ENCODE peak calls at places on chromosomes 12 and 14, in nine cellular contexts. G, A, L, F, W, P, E, Q and K are unnamed samples.

GRCh38 chr14:55706341-55706684 is 126.3 kb downstream of the KTN1 start:
- DNase-seq in G (no peak), A (no peak), L (no peak), F (no peak), W (no peak), P (no peak), E (no peak), Q (no peak), K (no peak)

GRCh38 chr14:68951800-68952540 is 27.1 kb downstream of the ACTN1 start:
- DNase-seq in G (no peak), A (no peak), L (no peak), F (no peak), W (no peak), P (no peak), E (no peak), Q (no peak), K (no peak)

GRCh38 chr12:100868487-100868886 is 73.9 kb downstream of the ANO4 start:
- DNase-seq in G (no peak), A (no peak), L (no peak), F (no peak), W (no peak), P (no peak), E (no peak), Q (no peak), K (no peak)

GRCh38 chr12:77229640-77230442 is 164.5 kb upstream of the E2F7 start:
- DNase-seq in G (no peak), A (no peak), L (no peak), F (no peak), W (no peak), P (no peak), E (no peak), Q (no peak), K (peak)

GRCh38 chr12:93247313-93248057 is 130.2 kb upstream of the NUDT4 start:
- DNase-seq in G (no peak), A (peak), L (no peak), F (no peak), W (no peak), P (no peak), E (no peak), Q (no peak), K (no peak)

GRCh38 chr14:74552623-74553022 is 59.1 kb downstream of the ISCA2 start:
- DNase-seq in G (peak), A (peak), L (peak), F (no peak), W (no peak), P (no peak), E (no peak), Q (no peak), K (no peak)

GRCh38 chr14:91315844-91316267 is 71.4 kb upstream of the GPR68 start:
- DNase-seq in G (no peak), A (no peak), L (no peak), F (no peak), W (no peak), P (no peak), E (peak), Q (no peak), K (no peak)

GRCh38 chr12:112985655-112986290 is 7.5 kb downstream of the OAS2 start:
- DNase-seq in G (no peak), A (no peak), L (no peak), F (no peak), W (no peak), P (no peak), E (no peak), Q (no peak), K (no peak)